ENCODE peak calls at places on chromosomes 2 and 18, in five cellular contexts. X, E, N, W and P are unnamed samples.

GRCh38 chr18:10010611-10011015 is 96.8 kb downstream of the VAPA start:
- DNase-seq in X (peak), E (no peak), W (no peak), N (no peak), P (no peak)

GRCh38 chr18:40413160-40413559 is 1541.9 kb upstream of the PIK3C3 start:
- DNase-seq in N (peak), W (peak), E (no peak), X (peak), P (peak)

GRCh38 chr2:30147715-30148611 is 1.2 kb downstream of the YPEL5 start:
- DNase-seq in W (peak), E (peak), N (peak), X (peak), P (peak)

GRCh38 chr2:152611458-152612231 is 105.6 kb downstream of the PRPF40A start:
- DNase-seq in X (peak), W (no peak), E (no peak), N (no peak), P (no peak)

GRCh38 chr18:48493856-48494255 is 45.0 kb upstream of the CTIF start:
- DNase-seq in E (no peak), X (no peak), N (no peak), W (no peak), P (no peak)

GRCh38 chr2:239586651-239587310 is 186.0 kb upstream of the HDAC4 start:
- DNase-seq in N (no peak), W (no peak), X (no peak), E (no peak), P (no peak)

GRCh38 chr2:15355386-15355785 is 205.7 kb downstream of the NBAS start:
- DNase-seq in N (no peak), X (no peak), E (no peak), W (no peak), P (no peak)

GRCh38 chr18:79556829-79557585 is 122.6 kb upstream of the CTDP1 start:
- DNase-seq in N (no peak), E (no peak), X (no peak), W (no peak), P (no peak)

GRCh38 chr2:161102770-161103450 is 57.3 kb upstream of the TANK start:
- DNase-seq in W (no peak), E (no peak), X (peak), N (no peak), P (no peak)

GRCh38 chr2:85851253-85851955 is 37.4 kb downstream of the ST3GAL5 start:
- DNase-seq in X (peak), E (no peak), N (peak), W (no peak), P (no peak)

GRCh38 chr2:199662245-199662644 is 188.7 kb downstream of the FTCDNL1 start:
- DNase-seq in E (no peak), X (no peak), N (no peak), W (no peak), P (no peak)

GRCh38 chr2:240655931-240656886 is 26.5 kb downstream of the AQP12B start:
- DNase-seq in X (no peak), N (no peak), W (no peak), E (no peak), P (no peak)

GRCh38 chr2:218607436-218608115 is at the start of gene PLCD4:
- DNase-seq in E (no peak), W (peak), X (peak), N (no peak), P (peak)